ENCODE peak calls at places on chromosome 9, in five cellular contexts. One of them, this sample, is unnamed.

GRCh38 chr9:34600908-34601307 is 11.0 kb downstream of the RPP25L start:
- DNase-seq in CD4-positive, CD25-positive, alpha-beta regulatory T cell: no peak
- DNase-seq in IMR-90: no peak
- DNase-seq in uterus: no peak
- DNase-seq in A549: no peak
- DNase-seq in this sample: no peak

GRCh38 chr9:79623799-79624721 is 52.3 kb downstream of the TLE4 start:
- DNase-seq in CD4-positive, CD25-positive, alpha-beta regulatory T cell: no peak
- DNase-seq in IMR-90: no peak
- DNase-seq in uterus: no peak
- DNase-seq in A549: peak; percentile 13
- DNase-seq in this sample: peak; percentile 32

GRCh38 chr9:35075358-35075757 is 2.9 kb upstream of the VCP start:
- DNase-seq in CD4-positive, CD25-positive, alpha-beta regulatory T cell: no peak
- DNase-seq in IMR-90: no peak
- DNase-seq in uterus: no peak
- DNase-seq in A549: no peak
- DNase-seq in this sample: no peak

GRCh38 chr9:117704024-117704575 is at the start of gene TLR4:
- DNase-seq in CD4-positive, CD25-positive, alpha-beta regulatory T cell: no peak
- DNase-seq in IMR-90: no peak
- DNase-seq in uterus: peak; percentile 51
- DNase-seq in A549: no peak
- DNase-seq in this sample: peak; percentile 70

GRCh38 chr9:126860077-126860756 is at the start of gene ZBTB34:
- DNase-seq in CD4-positive, CD25-positive, alpha-beta regulatory T cell: peak; percentile 80
- DNase-seq in IMR-90: peak; percentile 24
- DNase-seq in uterus: peak; percentile 49
- DNase-seq in A549: peak; percentile 31
- DNase-seq in this sample: peak; percentile 64

GRCh38 chr9:114484854-114485443 is 20.3 kb downstream of the WHRN start:
- DNase-seq in CD4-positive, CD25-positive, alpha-beta regulatory T cell: no peak
- DNase-seq in IMR-90: peak; percentile 87
- DNase-seq in uterus: no peak
- DNase-seq in A549: no peak
- DNase-seq in this sample: no peak

GRCh38 chr9:129350143-129350935 is 172.3 kb upstream of the IER5L start:
- DNase-seq in CD4-positive, CD25-positive, alpha-beta regulatory T cell: no peak
- DNase-seq in IMR-90: no peak
- DNase-seq in uterus: no peak
- DNase-seq in A549: no peak
- DNase-seq in this sample: no peak

GRCh38 chr9:104286187-104286586 is 192.1 kb downstream of the SMC2 start:
- DNase-seq in CD4-positive, CD25-positive, alpha-beta regulatory T cell: no peak
- DNase-seq in IMR-90: no peak
- DNase-seq in uterus: no peak
- DNase-seq in A549: no peak
- DNase-seq in this sample: no peak

GRCh38 chr9:129858167-129858962 is 23.1 kb downstream of the USP20 start:
- DNase-seq in CD4-positive, CD25-positive, alpha-beta regulatory T cell: no peak
- DNase-seq in IMR-90: no peak
- DNase-seq in uterus: no peak
- DNase-seq in A549: no peak
- DNase-seq in this sample: no peak

GRCh38 chr9:16367605-16368424 is 502.7 kb downstream of the BNC2 start:
- DNase-seq in CD4-positive, CD25-positive, alpha-beta regulatory T cell: no peak
- DNase-seq in IMR-90: peak; percentile 80
- DNase-seq in uterus: no peak
- DNase-seq in A549: no peak
- DNase-seq in this sample: no peak

GRCh38 chr9:130043654-130044623 is 950 bp upstream of the FNBP1 start:
- DNase-seq in CD4-positive, CD25-positive, alpha-beta regulatory T cell: no peak
- DNase-seq in IMR-90: peak; percentile 46
- DNase-seq in uterus: peak; percentile 75
- DNase-seq in A549: no peak
- DNase-seq in this sample: no peak

GRCh38 chr9:96871176-96871575 is 16.9 kb upstream of the ZNF782 start:
- DNase-seq in CD4-positive, CD25-positive, alpha-beta regulatory T cell: no peak
- DNase-seq in IMR-90: no peak
- DNase-seq in uterus: no peak
- DNase-seq in A549: no peak
- DNase-seq in this sample: no peak

GRCh38 chr9:87180361-87180760 is 233.1 kb upstream of the GAS1 start:
- DNase-seq in CD4-positive, CD25-positive, alpha-beta regulatory T cell: no peak
- DNase-seq in IMR-90: no peak
- DNase-seq in uterus: no peak
- DNase-seq in A549: no peak
- DNase-seq in this sample: no peak

GRCh38 chr9:114308361-114308950 is 14.4 kb upstream of the ORM1 start:
- DNase-seq in CD4-positive, CD25-positive, alpha-beta regulatory T cell: no peak
- DNase-seq in IMR-90: no peak
- DNase-seq in uterus: peak; percentile 8
- DNase-seq in A549: no peak
- DNase-seq in this sample: no peak

GRCh38 chr9:115202960-115203751 is 85.2 kb upstream of the TNC start:
- DNase-seq in CD4-positive, CD25-positive, alpha-beta regulatory T cell: no peak
- DNase-seq in IMR-90: peak; percentile 94
- DNase-seq in uterus: peak; percentile 30
- DNase-seq in A549: no peak
- DNase-seq in this sample: no peak

GRCh38 chr9:118596374-118597015 is 772.7 kb downstream of the BRINP1 start:
- DNase-seq in CD4-positive, CD25-positive, alpha-beta regulatory T cell: no peak
- DNase-seq in IMR-90: no peak
- DNase-seq in uterus: no peak
- DNase-seq in A549: no peak
- DNase-seq in this sample: no peak

GRCh38 chr9:5553211-5553610 is 42.9 kb downstream of the PDCD1LG2 start:
- DNase-seq in CD4-positive, CD25-positive, alpha-beta regulatory T cell: no peak
- DNase-seq in IMR-90: peak; percentile 89
- DNase-seq in uterus: no peak
- DNase-seq in A549: no peak
- DNase-seq in this sample: no peak

GRCh38 chr9:96193356-96193755 is 108.6 kb downstream of the HSD17B3 start:
- DNase-seq in CD4-positive, CD25-positive, alpha-beta regulatory T cell: no peak
- DNase-seq in IMR-90: no peak
- DNase-seq in uterus: no peak
- DNase-seq in A549: no peak
- DNase-seq in this sample: no peak

GRCh38 chr9:135515541-135515951 is 5.7 kb upstream of the LCN1 start:
- DNase-seq in CD4-positive, CD25-positive, alpha-beta regulatory T cell: no peak
- DNase-seq in IMR-90: no peak
- DNase-seq in uterus: no peak
- DNase-seq in A549: no peak
- DNase-seq in this sample: no peak

GRCh38 chr9:134435527-134436355 is 109.5 kb downstream of the RXRA start:
- DNase-seq in CD4-positive, CD25-positive, alpha-beta regulatory T cell: no peak
- DNase-seq in IMR-90: no peak
- DNase-seq in uterus: no peak
- DNase-seq in A549: no peak
- DNase-seq in this sample: no peak

GRCh38 chr9:110157812-110158629 is 49.9 kb downstream of the C9orf152 start:
- DNase-seq in CD4-positive, CD25-positive, alpha-beta regulatory T cell: no peak
- DNase-seq in IMR-90: no peak
- DNase-seq in uterus: no peak
- DNase-seq in A549: no peak
- DNase-seq in this sample: peak; percentile 46

GRCh38 chr9:90659626-90660364 is 17.2 kb upstream of the DIRAS2 start:
- DNase-seq in CD4-positive, CD25-positive, alpha-beta regulatory T cell: no peak
- DNase-seq in IMR-90: peak; percentile 28
- DNase-seq in uterus: no peak
- DNase-seq in A549: no peak
- DNase-seq in this sample: no peak

GRCh38 chr9:130872912-130873503 is 23.6 kb downstream of the QRFP start:
- DNase-seq in CD4-positive, CD25-positive, alpha-beta regulatory T cell: no peak
- DNase-seq in IMR-90: no peak
- DNase-seq in uterus: no peak
- DNase-seq in A549: no peak
- DNase-seq in this sample: no peak

GRCh38 chr9:20355022-20355421 is 267.3 kb downstream of the MLLT3 start:
- DNase-seq in CD4-positive, CD25-positive, alpha-beta regulatory T cell: no peak
- DNase-seq in IMR-90: peak; percentile 92
- DNase-seq in uterus: no peak
- DNase-seq in A549: no peak
- DNase-seq in this sample: no peak

GRCh38 chr9:125466356-125466855 is 204.8 kb downstream of the GAPVD1 start:
- DNase-seq in CD4-positive, CD25-positive, alpha-beta regulatory T cell: no peak
- DNase-seq in IMR-90: no peak
- DNase-seq in uterus: no peak
- DNase-seq in A549: no peak
- DNase-seq in this sample: no peak

GRCh38 chr9:127867356-127868277 is 9.9 kb downstream of the AK1 start:
- DNase-seq in CD4-positive, CD25-positive, alpha-beta regulatory T cell: no peak
- DNase-seq in IMR-90: no peak
- DNase-seq in uterus: peak; percentile 54
- DNase-seq in A549: no peak
- DNase-seq in this sample: no peak

GRCh38 chr9:21810388-21810787 is 8.0 kb downstream of the MTAP start:
- DNase-seq in CD4-positive, CD25-positive, alpha-beta regulatory T cell: no peak
- DNase-seq in IMR-90: peak; percentile 49
- DNase-seq in uterus: no peak
- DNase-seq in A549: no peak
- DNase-seq in this sample: no peak
- H3K4me1 ChIP-seq in CD4-positive, CD25-positive, alpha-beta regulatory T cell: peaks cover 12% of the 10 kb centered on the region
- H3K4me1 ChIP-seq in IMR-90: peaks cover 2% of the 10 kb centered on the region
- H3K4me1 ChIP-seq in uterus: no peaks in the 10 kb centered on the region
- H3K4me1 ChIP-seq in A549: peaks cover 75% of the 10 kb centered on the region
- H3K4me1 ChIP-seq in this sample: peaks cover 8% of the 10 kb centered on the region

GRCh38 chr9:121288557-121288873 is 20.6 kb downstream of the GSN start:
- DNase-seq in CD4-positive, CD25-positive, alpha-beta regulatory T cell: no peak
- DNase-seq in IMR-90: no peak
- DNase-seq in uterus: peak; percentile 31
- DNase-seq in A549: no peak
- DNase-seq in this sample: no peak

GRCh38 chr9:121286973-121287721 is 19.2 kb downstream of the GSN start:
- DNase-seq in CD4-positive, CD25-positive, alpha-beta regulatory T cell: no peak
- DNase-seq in IMR-90: peak; percentile 95
- DNase-seq in uterus: peak; percentile 94
- DNase-seq in A549: peak; percentile 97
- DNase-seq in this sample: peak; percentile 81

GRCh38 chr9:121286688-121286972 is 18.7 kb downstream of the GSN start:
- DNase-seq in CD4-positive, CD25-positive, alpha-beta regulatory T cell: no peak
- DNase-seq in IMR-90: no peak
- DNase-seq in uterus: no peak
- DNase-seq in A549: no peak
- DNase-seq in this sample: no peak

GRCh38 chr9:121289554-121290370 is 21.8 kb downstream of the GSN start:
- DNase-seq in CD4-positive, CD25-positive, alpha-beta regulatory T cell: no peak
- DNase-seq in IMR-90: no peak
- DNase-seq in uterus: peak; percentile 70
- DNase-seq in A549: no peak
- DNase-seq in this sample: peak; percentile 72

GRCh38 chr9:121288874-121289553 is 21.1 kb downstream of the GSN start:
- DNase-seq in CD4-positive, CD25-positive, alpha-beta regulatory T cell: no peak
- DNase-seq in IMR-90: peak; percentile 74
- DNase-seq in uterus: peak; percentile 93
- DNase-seq in A549: no peak
- DNase-seq in this sample: no peak
- H3K4me1 ChIP-seq in CD4-positive, CD25-positive, alpha-beta regulatory T cell: no peaks in the 10 kb centered on the region
- H3K4me1 ChIP-seq in IMR-90: peaks cover 42% of the 10 kb centered on the region
- H3K4me1 ChIP-seq in uterus: peaks cover 48% of the 10 kb centered on the region
- H3K4me1 ChIP-seq in A549: peaks cover 47% of the 10 kb centered on the region
- H3K4me1 ChIP-seq in this sample: peaks cover 38% of the 10 kb centered on the region

DNA sequence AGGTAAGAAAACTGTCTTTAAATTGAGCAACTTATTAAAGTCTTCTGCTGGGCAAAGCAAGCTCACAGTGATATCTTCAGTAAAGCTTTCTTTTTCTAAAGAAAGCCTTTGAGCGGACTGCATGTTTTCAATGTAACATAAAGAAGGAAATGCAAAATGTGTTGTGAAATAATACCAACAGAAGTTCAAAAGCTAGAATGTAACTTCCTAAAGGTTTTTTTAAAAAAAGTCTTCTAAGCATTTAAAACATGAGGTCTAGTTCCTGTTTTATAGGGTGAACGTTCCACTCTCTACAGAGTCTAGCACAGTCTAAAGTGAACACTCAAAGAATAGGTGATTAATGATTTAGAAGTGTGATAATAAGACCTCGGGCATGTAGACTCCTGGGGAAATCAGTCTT is 62.9 kb downstream of the DENND1A start:
- DNase-seq in CD4-positive, CD25-positive, alpha-beta regulatory T cell: no peak
- DNase-seq in IMR-90: no peak
- DNase-seq in uterus: no peak
- DNase-seq in A549: no peak
- DNase-seq in this sample: no peak
- H3K4me1 ChIP-seq in CD4-positive, CD25-positive, alpha-beta regulatory T cell: peaks cover 15% of the 10 kb centered on the region
- H3K4me1 ChIP-seq in IMR-90: no peaks in the 10 kb centered on the region
- H3K4me1 ChIP-seq in uterus: peaks cover 3% of the 10 kb centered on the region
- H3K4me1 ChIP-seq in A549: no peaks in the 10 kb centered on the region
- H3K4me1 ChIP-seq in this sample: peaks cover 6% of the 10 kb centered on the region

GRCh38 chr9:93141771-93142483 is 7.9 kb upstream of the NINJ1 start:
- DNase-seq in CD4-positive, CD25-positive, alpha-beta regulatory T cell: no peak
- DNase-seq in IMR-90: no peak
- DNase-seq in uterus: no peak
- DNase-seq in A549: no peak
- DNase-seq in this sample: no peak

GRCh38 chr9:93136693-93137092 is 2.6 kb upstream of the NINJ1 start:
- DNase-seq in CD4-positive, CD25-positive, alpha-beta regulatory T cell: no peak
- DNase-seq in IMR-90: no peak
- DNase-seq in uterus: no peak
- DNase-seq in A549: no peak
- DNase-seq in this sample: no peak

GRCh38 chr9:93137362-93137761 is 3.3 kb upstream of the NINJ1 start:
- DNase-seq in CD4-positive, CD25-positive, alpha-beta regulatory T cell: no peak
- DNase-seq in IMR-90: no peak
- DNase-seq in uterus: no peak
- DNase-seq in A549: no peak
- DNase-seq in this sample: no peak

GRCh38 chr9:93138171-93138764 is 4.2 kb upstream of the NINJ1 start:
- DNase-seq in CD4-positive, CD25-positive, alpha-beta regulatory T cell: no peak
- DNase-seq in IMR-90: no peak
- DNase-seq in uterus: no peak
- DNase-seq in A549: no peak
- DNase-seq in this sample: no peak

DNA sequence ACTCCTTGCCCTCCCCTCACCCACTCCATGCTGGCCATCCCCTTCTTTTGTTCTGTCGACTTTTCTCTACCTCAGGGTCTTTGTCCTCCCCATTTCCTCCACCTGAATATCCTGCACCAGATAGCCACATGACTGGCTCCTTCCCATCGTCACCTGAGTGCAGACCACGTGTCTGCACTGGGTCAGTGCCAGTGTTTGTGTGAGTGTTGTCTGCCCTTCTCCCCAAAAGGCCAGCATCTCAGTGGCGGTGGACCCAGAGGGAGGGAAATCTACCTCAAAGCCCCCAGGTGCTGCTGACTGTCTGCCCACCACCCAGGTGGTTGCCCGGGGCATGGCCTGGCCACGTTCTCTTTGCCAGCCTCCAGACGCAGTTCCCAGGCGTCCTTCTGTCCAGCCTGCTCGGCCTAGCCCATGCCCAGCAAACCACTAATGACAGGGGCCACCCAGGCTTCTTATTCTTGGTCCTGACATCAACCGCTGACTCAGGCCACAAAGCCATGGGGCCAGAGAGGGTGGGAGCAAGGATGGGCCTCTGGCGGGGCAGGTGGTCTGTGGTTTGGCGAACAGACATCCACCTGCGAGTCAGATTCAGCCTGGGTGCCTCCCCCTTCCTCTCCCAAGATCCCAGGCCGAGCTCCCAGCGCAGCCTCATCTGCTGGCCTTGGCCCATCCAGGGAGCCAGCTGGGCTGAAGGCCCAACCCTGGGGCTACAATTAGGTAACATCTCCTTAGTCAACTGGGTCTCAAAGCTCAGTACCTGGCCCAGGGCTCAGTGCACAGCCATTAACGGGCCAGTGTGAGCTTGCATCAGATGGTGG is 5.5 kb upstream of the NINJ1 start:
- DNase-seq in CD4-positive, CD25-positive, alpha-beta regulatory T cell: no peak
- DNase-seq in IMR-90: no peak
- DNase-seq in uterus: no peak
- DNase-seq in A549: no peak
- DNase-seq in this sample: no peak
- H3K4me1 ChIP-seq in CD4-positive, CD25-positive, alpha-beta regulatory T cell: peaks cover 39% of the 10 kb centered on the region
- H3K4me1 ChIP-seq in IMR-90: peaks cover 15% of the 10 kb centered on the region
- H3K4me1 ChIP-seq in uterus: peaks cover 11% of the 10 kb centered on the region
- H3K4me1 ChIP-seq in A549: peaks cover 14% of the 10 kb centered on the region
- H3K4me1 ChIP-seq in this sample: peaks cover 14% of the 10 kb centered on the region

This sample was measured in lung.